ENCODE peak calls at places on chromosomes 5 and 9, in seven cellular contexts. O, B, H, X, A, Q and G are unnamed samples.

GRCh38 chr5:10283927-10284635 is 23.6 kb downstream of the CMBL start:
- DNase-seq in Q (peak), X (peak), H (peak), O (peak), B (peak), A (peak), G (no peak)

GRCh38 chr5:2995035-2995434 is 243.6 kb upstream of the IRX2 start:
- DNase-seq in O (no peak), Q (no peak), X (no peak), H (no peak), A (no peak), B (no peak), G (no peak)

GRCh38 chr5:169609716-169610115 is 26.1 kb downstream of the SPDL1 start:
- DNase-seq in H (no peak), B (no peak), O (no peak), Q (no peak), X (no peak), A (no peak), G (no peak)

GRCh38 chr5:35926389-35927051 is 11.9 kb downstream of the CAPSL start:
- DNase-seq in B (peak), X (no peak), H (peak), O (peak), Q (no peak), A (peak), G (peak)

GRCh38 chr9:71647094-71647591 is 121.2 kb downstream of the CEMIP2 start:
- DNase-seq in O (peak), Q (no peak), H (peak), X (peak), A (no peak), B (no peak), G (no peak)

GRCh38 chr5:93887678-93888077 is 146.3 kb upstream of the POU5F2 start:
- DNase-seq in X (no peak), B (no peak), H (no peak), A (no peak), Q (no peak), O (no peak), G (no peak)

GRCh38 chr9:134602547-134603362 is 38.8 kb upstream of the COL5A1 start:
- DNase-seq in H (peak), B (peak), A (peak), O (no peak), X (no peak), Q (peak), G (no peak)

GRCh38 chr9:3243676-3244075 is 282.1 kb downstream of the RFX3 start:
- DNase-seq in B (no peak), H (no peak), O (no peak), A (no peak), Q (no peak), X (no peak), G (no peak)

GRCh38 chr9:127162046-127162445 is 39.6 kb upstream of the ANGPTL2 start:
- DNase-seq in Q (no peak), X (no peak), A (no peak), H (no peak), B (no peak), O (no peak), G (no peak)

GRCh38 chr9:120310035-120310434 is 269.9 kb downstream of the CDK5RAP2 start:
- DNase-seq in X (no peak), Q (no peak), O (no peak), B (no peak), A (peak), H (no peak), G (no peak)

GRCh38 chr9:77601476-77602056 is 46.6 kb downstream of the GNA14 start:
- DNase-seq in O (no peak), X (no peak), Q (no peak), B (no peak), A (peak), H (no peak), G (no peak)

GRCh38 chr5:24630925-24631324 is 13.9 kb downstream of the CDH10 start:
- DNase-seq in O (no peak), H (no peak), B (no peak), Q (no peak), A (no peak), X (no peak), G (no peak)

GRCh38 chr5:145978672-145979071 is 42.3 kb downstream of the SH3RF2 start:
- DNase-seq in O (no peak), Q (no peak), A (no peak), H (no peak), X (no peak), B (no peak), G (no peak)

GRCh38 chr9:133788819-133789733 is 50.9 kb upstream of the SARDH start:
- DNase-seq in O (no peak), A (no peak), Q (no peak), H (no peak), B (peak), X (no peak), G (no peak)

GRCh38 chr5:42930934-42931333 is 109.2 kb downstream of the ANXA2R start:
- DNase-seq in H (no peak), O (no peak), X (no peak), B (no peak), Q (no peak), A (no peak), G (no peak)

GRCh38 chr5:43802651-43803050 is 199.7 kb downstream of the NNT start:
- DNase-seq in X (no peak), H (no peak), O (no peak), A (no peak), Q (no peak), B (no peak), G (no peak)

GRCh38 chr9:111854799-111855198 is 41.8 kb upstream of the UGCG start:
- DNase-seq in H (no peak), O (no peak), B (no peak), Q (no peak), X (no peak), A (no peak), G (no peak)

GRCh38 chr9:78781681-78782080 is 484.8 kb downstream of the PSAT1 start:
- DNase-seq in B (no peak), O (no peak), A (no peak), X (no peak), H (no peak), Q (no peak), G (no peak)
- TF ChIP-seq CTCF in B (no peak), O (no peak), A (peak), X (no peak), H (no peak), Q (no peak), G (no peak)

DNA sequence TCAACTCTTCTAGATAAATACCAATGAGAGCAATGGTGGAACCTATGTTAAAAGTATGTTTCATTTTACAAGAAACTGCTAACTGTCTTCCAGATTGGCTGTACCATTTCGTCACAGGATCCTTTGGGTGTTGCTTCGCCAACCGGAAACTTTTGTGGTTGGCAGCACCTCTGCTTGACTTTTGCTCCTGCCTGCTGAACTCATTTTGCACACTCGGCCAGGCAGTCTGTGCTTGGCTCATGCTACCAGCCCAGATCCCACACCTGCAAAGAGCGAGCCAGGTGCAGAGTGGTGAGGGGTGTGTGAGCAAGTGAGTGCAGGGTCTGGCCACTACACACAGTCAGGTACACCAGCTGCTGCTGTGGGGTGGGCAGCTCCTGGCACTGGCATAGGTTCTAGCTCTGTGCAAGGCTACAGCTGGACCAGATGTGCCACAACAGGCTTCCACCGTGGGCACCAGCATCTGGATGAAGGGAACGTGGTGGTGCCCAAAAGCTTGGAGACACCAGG is 422.3 kb downstream of the PRR16 start:
- DNase-seq in O (no peak), B (no peak), X (no peak), Q (no peak), H (no peak), A (no peak), G (no peak)
- TF ChIP-seq SIN3A in O (no peak), B (no peak), X (no peak), Q (no peak), H (no peak), A (no peak), G (no peak)

DNA sequence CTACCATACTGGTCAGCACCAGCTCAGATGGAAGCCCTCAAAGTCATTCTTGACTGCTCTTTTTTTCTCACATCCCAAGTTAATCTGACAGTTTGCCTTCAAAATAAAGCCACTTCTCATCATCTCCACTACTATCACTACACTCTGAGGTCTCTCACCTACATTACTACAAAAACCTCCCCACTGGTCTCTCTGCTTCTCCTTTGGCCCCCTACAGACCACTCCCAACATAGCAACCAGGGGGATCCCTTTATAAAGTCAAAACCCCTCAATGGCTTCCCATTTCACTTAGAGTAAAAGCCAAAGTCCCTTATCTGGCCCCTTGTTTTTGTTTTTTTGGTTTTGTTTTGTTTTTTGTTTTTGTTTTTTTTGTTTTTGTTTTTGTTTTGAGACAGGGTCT is 4.6 kb downstream of the ARAP3 start:
- DNase-seq in B (peak), Q (no peak), X (no peak), A (peak), H (no peak), O (peak), G (no peak)
- TF ChIP-seq CTCF in B (no peak), Q (no peak), X (no peak), A (peak), H (no peak), O (peak), G (no peak)

GRCh38 chr9:85431396-85432102 is 310.2 kb downstream of the AGTPBP1 start:
- DNase-seq in O (no peak), H (no peak), A (no peak), B (no peak), X (no peak), Q (no peak), G (no peak)
- TF ChIP-seq SIN3A in O (no peak), H (no peak), A (no peak), B (no peak), X (no peak), Q (no peak), G (no peak)